ENCODE peak calls at places on chromosomes 1 and 21, in seven cellular contexts. G, J, N, D, W, M and Q are unnamed samples.

GRCh38 chr1:211386931-211387330 is 60.3 kb downstream of the TRAF5 start:
- DNase-seq in M (no peak), J (no peak), G (no peak), N (no peak), W (no peak), D (no peak), Q (no peak)

GRCh38 chr1:103267271-103267670 is 158.9 kb upstream of the COL11A1 start:
- DNase-seq in D (no peak), M (no peak), G (no peak), J (no peak), N (no peak), W (no peak), Q (no peak)

GRCh38 chr1:170970256-170970655 is 34.9 kb downstream of the MROH9 start:
- DNase-seq in J (no peak), W (no peak), G (no peak), M (no peak), D (no peak), N (no peak), Q (no peak)

GRCh38 chr1:64470670-64471217 is 815 bp downstream of the CACHD1 start:
- DNase-seq in G (no peak), N (peak; percentile 39), W (peak; percentile 8), M (peak; percentile 54), J (peak; percentile 32), D (no peak), Q (peak; percentile 87)

GRCh38 chr1:216175714-216176113 is 247.5 kb downstream of the USH2A start:
- DNase-seq in G (peak; percentile 33), J (no peak), M (no peak), W (no peak), N (no peak), D (no peak), Q (no peak)

GRCh38 chr1:3064901-3065300 is 4.1 kb upstream of the PRDM16 start:
- DNase-seq in N (no peak), G (no peak), M (no peak), J (peak; percentile 24), W (no peak), D (no peak), Q (no peak)

GRCh38 chr1:20255666-20256065 is 35.0 kb upstream of the VWA5B1 start:
- DNase-seq in N (no peak), D (no peak), G (no peak), W (no peak), J (no peak), M (no peak), Q (no peak)

GRCh38 chr21:41112740-41113692 is 54.9 kb upstream of the BACE2 start:
- DNase-seq in D (no peak), W (no peak), G (no peak), M (no peak), N (no peak), J (no peak), Q (no peak)

GRCh38 chr1:34590211-34590623 is 164.6 kb upstream of the GJB5 start:
- DNase-seq in W (no peak), D (no peak), M (no peak), N (no peak), G (peak; percentile 70), J (no peak), Q (peak; percentile 34)

GRCh38 chr1:19792237-19793002 is 7.3 kb downstream of the TMCO4 start:
- DNase-seq in M (no peak), N (no peak), D (no peak), W (no peak), J (no peak), G (no peak), Q (no peak)

GRCh38 chr1:209199822-209200221 is 383.7 kb upstream of the CAMK1G start:
- DNase-seq in J (no peak), N (no peak), G (peak; percentile 61), W (no peak), D (no peak), M (no peak), Q (no peak)

GRCh38 chr1:236795757-236796719 is 946 bp downstream of the MTR start:
- DNase-seq in D (no peak), N (no peak), G (no peak), M (no peak), W (no peak), J (no peak), Q (no peak)

GRCh38 chr1:100206301-100206700 is 28.2 kb upstream of the LRRC39 start:
- DNase-seq in J (no peak), M (no peak), D (no peak), W (no peak), G (no peak), N (no peak), Q (no peak)

GRCh38 chr1:44645466-44646244 is 28.6 kb downstream of the TMEM53 start:
- DNase-seq in D (peak; percentile 22), G (no peak), N (peak; percentile 48), J (peak; percentile 38), M (no peak), W (no peak), Q (no peak)

GRCh38 chr1:205287076-205287475 is 34.5 kb downstream of the NUAK2 start:
- DNase-seq in N (no peak), D (no peak), W (no peak), J (no peak), M (no peak), G (no peak), Q (no peak)

GRCh38 chr1:63794927-63795326 is 21.1 kb downstream of the ROR1 start:
- DNase-seq in M (peak; percentile 63), D (no peak), G (peak; percentile 60), N (no peak), W (no peak), J (no peak), Q (peak; percentile 64)

GRCh38 chr1:183989078-183989577 is 48.4 kb downstream of the COLGALT2 start:
- DNase-seq in G (no peak), N (peak; percentile 16), J (no peak), D (no peak), M (no peak), W (no peak), Q (no peak)

GRCh38 chr1:236425031-236425663 is 31.1 kb downstream of the EDARADD start:
- DNase-seq in M (no peak), D (no peak), G (no peak), N (no peak), J (no peak), W (no peak), Q (no peak)

GRCh38 chr1:20233866-20234265 is 47.5 kb upstream of the PLA2G2C start:
- DNase-seq in J (no peak), G (no peak), M (no peak), N (no peak), D (no peak), W (no peak), Q (no peak)

GRCh38 chr1:45545019-45545493 is 5.6 kb upstream of the AKR1A1 start:
- DNase-seq in N (no peak), D (no peak), J (no peak), W (no peak), M (no peak), G (no peak), Q (no peak)

GRCh38 chr1:186813420-186813819 is 15.3 kb upstream of the PLA2G4A start:
- DNase-seq in W (no peak), G (no peak), M (no peak), J (no peak), D (no peak), N (no peak), Q (no peak)

DNA sequence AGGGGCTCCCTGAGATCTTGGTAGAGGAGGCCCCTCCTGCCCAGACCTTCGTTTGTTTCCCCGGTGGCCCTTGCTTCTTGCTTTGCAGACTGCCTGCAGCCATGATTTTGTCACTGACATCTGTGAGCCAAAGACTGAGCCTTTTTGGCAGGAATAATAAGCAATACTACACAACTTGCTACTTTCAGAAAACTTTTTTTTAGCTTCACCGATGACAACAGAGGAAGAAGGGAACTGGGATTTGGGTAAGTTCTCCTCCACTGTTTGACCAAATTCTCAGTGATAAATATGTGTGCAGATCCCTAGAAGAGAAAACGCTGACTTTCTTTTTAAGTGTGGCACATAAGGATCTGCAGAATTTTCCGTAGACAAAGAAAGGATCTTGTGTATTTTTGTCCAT is 11.7 kb upstream of the CD101 start:
- DNase-seq in J (no peak), N (no peak), W (no peak), D (no peak), G (no peak), M (no peak), Q (no peak)
- H3K4me3 ChIP-seq in J (no peak overlapping the region), N (no peak overlapping the region), W (no peak overlapping the region), D (no peak overlapping the region), G (no peak overlapping the region), M (no peak overlapping the region), Q (no peak overlapping the region)

GRCh38 chr1:16183765-16184556 is 28.1 kb upstream of the EPHA2 start:
- DNase-seq in W (no peak), N (no peak), G (no peak), M (no peak), J (peak; percentile 64), D (no peak), Q (no peak)
- H3K27ac ChIP-seq in W (peak overlapping the region; percentile 52), N (no peak overlapping the region), G (peak overlapping the region; percentile 15), M (no peak overlapping the region), J (peak overlapping the region; percentile 93), D (peak overlapping the region; percentile 98), Q (no peak overlapping the region)

DNA sequence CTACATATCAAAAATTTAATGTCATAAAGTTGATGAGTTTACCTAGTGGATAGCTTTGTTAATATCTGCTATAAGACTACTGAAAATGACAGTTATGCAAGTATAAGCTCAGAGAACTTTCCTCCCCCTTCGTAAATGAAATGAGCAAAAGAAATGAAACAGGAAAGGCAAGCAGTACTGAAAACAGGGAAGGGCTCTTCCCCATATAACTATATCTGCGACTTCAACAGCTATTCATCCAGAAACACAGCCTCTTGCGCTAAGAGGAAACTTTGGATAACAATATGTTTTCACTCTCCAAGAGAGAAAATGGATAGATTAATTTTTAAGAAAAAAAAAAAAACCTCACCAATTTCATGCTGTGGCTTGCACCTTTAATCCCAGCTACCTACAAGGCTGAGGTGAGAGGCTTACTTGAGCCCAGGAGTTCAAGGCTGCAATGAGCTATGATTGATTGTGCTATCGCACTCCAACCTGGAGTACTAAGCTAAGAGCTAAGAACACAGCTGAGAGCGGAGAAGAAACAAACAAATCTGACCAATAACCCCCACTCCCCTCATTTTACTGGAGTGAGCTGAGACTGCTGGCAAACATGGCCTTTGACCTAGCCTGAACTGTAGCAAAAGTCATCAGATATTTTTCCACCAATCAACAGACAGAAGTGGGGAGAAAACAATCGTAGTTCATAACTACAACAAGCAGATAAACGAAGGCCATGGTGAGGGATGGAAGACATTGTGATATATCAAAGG is 29.0 kb downstream of the METTL18 start:
- DNase-seq in N (no peak), M (no peak), G (no peak), D (no peak), W (no peak), J (no peak), Q (no peak)
- H3K4me3 ChIP-seq in N (no peak overlapping the region), M (no peak overlapping the region), G (no peak overlapping the region), D (no peak overlapping the region), W (no peak overlapping the region), J (no peak overlapping the region), Q (no peak overlapping the region)

DNA sequence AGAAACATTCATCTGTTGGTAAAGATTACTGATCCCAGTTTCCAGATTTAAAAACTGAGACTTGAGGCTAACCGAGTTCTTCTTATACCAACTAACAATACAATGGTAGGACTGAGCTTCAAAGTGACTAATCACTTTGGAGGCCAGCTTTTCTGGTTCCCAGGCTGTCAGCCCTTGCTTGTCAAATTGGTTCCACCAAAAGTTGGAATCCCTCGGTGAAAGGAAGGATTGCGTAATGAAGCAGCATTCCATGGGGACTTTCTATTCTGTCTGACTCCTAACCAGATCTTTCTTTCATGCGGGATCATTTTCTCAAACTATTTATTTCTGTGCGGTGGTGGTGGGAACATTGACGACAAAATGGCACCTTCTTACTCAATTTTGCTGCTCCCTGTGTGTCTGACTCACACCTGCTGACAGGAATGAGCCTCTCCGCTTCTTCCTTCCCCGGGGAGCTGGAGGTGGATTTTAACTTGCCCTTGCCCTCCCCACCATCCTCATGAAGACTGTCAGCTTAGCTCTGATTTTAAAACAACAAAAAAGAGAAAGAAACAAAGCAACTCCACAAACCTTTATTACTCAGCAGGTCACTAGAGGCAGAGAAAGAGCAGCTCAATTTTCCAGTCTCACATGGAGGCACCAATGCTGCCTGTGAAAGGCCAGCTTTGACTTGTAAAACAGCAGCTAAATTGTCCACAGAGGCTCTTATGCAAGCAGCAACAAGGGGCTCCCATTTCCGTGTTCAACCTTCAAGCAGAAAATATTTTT is 32.9 kb upstream of the RASAL2 start:
- DNase-seq in N (no peak), M (no peak), J (no peak), W (no peak), G (peak; percentile 46), D (no peak), Q (no peak)
- H3K27ac ChIP-seq in N (peak overlapping the region; percentile 80), M (peak overlapping the region; percentile 64), J (no peak overlapping the region), W (no peak overlapping the region), G (peak overlapping the region; percentile 4), D (peak overlapping the region; percentile 36), Q (no peak overlapping the region)